ENCODE peak calls at places on chromosomes 6 and 20, in six cellular contexts. M is body of pancreas, G is IMR-90, L is transverse colon, S is HepG2, J is heart left ventricle. I is an unnamed sample.
A peak's percentile ranks its signal among the peaks of the same experiment; 100 is the strongest.

GRCh38 chr6:301929-302705 is 9.8 kb downstream of the DUSP22 start:
- DNase-seq in G (no peak), S (no peak), J (no peak), L (no peak), M (no peak), I (no peak)

GRCh38 chr20:17620371-17621228 is 50.7 kb downstream of the DSTN start:
- DNase-seq in L (peak; percentile 7), J (peak; percentile 16), S (no peak), M (peak; percentile 23), G (no peak), I (no peak)

GRCh38 chr6:1679691-1680068 is 70.0 kb downstream of the FOXC1 start:
- DNase-seq in M (no peak), L (no peak), G (no peak), J (no peak), S (peak; percentile 49), I (peak; percentile 69)

GRCh38 chr20:49674383-49675352 is 39.0 kb downstream of the B4GALT5 start:
- DNase-seq in S (peak; percentile 98), M (no peak), G (peak; percentile 30), J (no peak), L (peak; percentile 32), I (no peak)

GRCh38 chr6:149387787-149388512 is 12.1 kb upstream of the SUMO4 start:
- DNase-seq in M (no peak), J (no peak), S (no peak), G (no peak), L (peak; percentile 31), I (peak; percentile 34)

GRCh38 chr20:42941629-42942028 is 248.1 kb downstream of the PTPRT start:
- DNase-seq in G (no peak), J (no peak), L (no peak), M (no peak), S (no peak), I (no peak)

GRCh38 chr20:61846074-61846473 is 219.6 kb downstream of the TAF4 start:
- DNase-seq in J (no peak), G (no peak), M (no peak), L (no peak), S (no peak), I (no peak)

GRCh38 chr6:5667737-5668136 is 339.0 kb downstream of the NRN1 start:
- DNase-seq in J (no peak), S (no peak), L (no peak), G (no peak), M (no peak), I (no peak)

GRCh38 chr20:25046181-25046641 is 11.7 kb downstream of the ACSS1 start:
- DNase-seq in L (peak; percentile 6), J (peak; percentile 72), M (peak; percentile 72), G (no peak), S (peak; percentile 76), I (no peak)

GRCh38 chr20:35320396-35321126 is 28.3 kb upstream of the FAM83C start:
- DNase-seq in S (peak; percentile 85), M (no peak), G (peak; percentile 84), J (no peak), L (no peak), I (no peak)

GRCh38 chr6:42940493-42941045 is 11.3 kb downstream of the CNPY3 start:
- DNase-seq in L (no peak), J (no peak), S (no peak), G (no peak), M (no peak), I (no peak)

GRCh38 chr6:46217671-46218131 is 46.9 kb upstream of the ENPP5 start:
- DNase-seq in G (no peak), J (no peak), S (no peak), M (peak; percentile 31), L (no peak), I (no peak)

GRCh38 chr6:10954590-10955010 is 67.7 kb downstream of the SYCP2L start:
- DNase-seq in L (peak; percentile 75), G (peak; percentile 77), S (peak; percentile 82), M (peak; percentile 80), J (peak; percentile 61), I (peak; percentile 48)

GRCh38 chr6:170149681-170150589 is 140.9 kb downstream of the DLL1 start:
- DNase-seq in S (no peak), J (no peak), M (no peak), G (no peak), L (no peak), I (no peak)

GRCh38 chr6:140271759-140272377 is 897.4 kb upstream of the CITED2 start:
- DNase-seq in S (no peak), G (no peak), J (no peak), L (no peak), M (no peak), I (no peak)

GRCh38 chr20:38091447-38092216 is 58.1 kb downstream of the RPRD1B start:
- DNase-seq in J (no peak), G (peak; percentile 27), M (no peak), L (peak; percentile 26), S (no peak), I (no peak)

GRCh38 chr6:108312604-108313003 is 17.8 kb downstream of the AFG1L start:
- DNase-seq in L (peak; percentile 27), J (no peak), G (no peak), M (peak; percentile 17), S (peak; percentile 61), I (no peak)

GRCh38 chr20:48482790-48483189 is 345.0 kb downstream of the PREX1 start:
- DNase-seq in G (no peak), J (no peak), M (no peak), L (no peak), S (no peak), I (no peak)

GRCh38 chr20:10660661-10661060 is 13.1 kb downstream of the JAG1 start:
- DNase-seq in M (no peak), S (no peak), G (no peak), L (no peak), J (peak; percentile 18), I (no peak)
- H3K27ac ChIP-seq in M (peak overlapping the region; percentile 73), S (peak overlapping the region; percentile 7), G (no peak overlapping the region), L (peak overlapping the region; percentile 61), J (peak overlapping the region; percentile 6), I (peak overlapping the region; percentile 52)

GRCh38 chr6:85610182-85610895 is 16.7 kb upstream of the SNX14 start:
- DNase-seq in S (no peak), G (no peak), L (no peak), M (no peak), J (no peak), I (no peak)
- TF ChIP-seq POLR2A in S (no peak), G (no peak), L (no peak), M (no peak), J (no peak), I (no peak)

GRCh38 chr6:135144678-135145508 is 36.2 kb upstream of the MYB start:
- DNase-seq in L (no peak), M (no peak), G (peak; percentile 43), J (no peak), S (peak; percentile 34), I (peak; percentile 11)
- TF ChIP-seq CTCF in L (peak; percentile 71), M (peak; percentile 56), G (peak; percentile 64), J (peak; percentile 21), S (peak; percentile 67), I (no peak)

DNA sequence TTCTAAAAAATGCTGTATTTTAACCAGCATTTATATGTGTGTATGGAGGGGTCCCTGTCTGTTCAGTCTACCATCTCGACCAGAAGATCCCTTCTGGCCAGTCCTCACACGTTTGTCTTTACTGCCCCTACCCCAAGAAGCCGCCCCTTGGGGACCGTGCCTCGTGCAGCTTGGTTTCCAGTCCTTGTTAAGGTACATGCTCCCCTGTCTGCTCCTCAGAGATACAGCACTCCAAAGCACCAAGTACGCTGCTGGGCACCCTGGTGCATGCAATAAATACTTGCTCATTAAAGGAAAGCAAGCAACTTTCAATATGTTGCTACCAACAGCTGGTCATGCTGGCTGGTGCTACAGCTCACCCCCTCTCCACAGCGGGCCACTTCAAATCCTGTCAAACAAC is 61.5 kb downstream of the PSMG4 start:
- DNase-seq in L (no peak), M (no peak), J (no peak), S (no peak), G (no peak), I (no peak)
- H3K27ac ChIP-seq in L (no peak overlapping the region), M (no peak overlapping the region), J (no peak overlapping the region), S (no peak overlapping the region), G (no peak overlapping the region), I (no peak overlapping the region)

GRCh38 chr6:34248727-34249468 is at the start of gene SMIM29:
- DNase-seq in M (peak; percentile 97), S (peak; percentile 94), J (peak; percentile 97), L (peak; percentile 98), G (peak; percentile 91), I (peak; percentile 96)
- TF ChIP-seq POLR2A in M (peak; percentile 73), S (peak; percentile 77), J (peak; percentile 24), L (peak; percentile 69), G (peak; percentile 74), I (peak; percentile 86)